ENCODE peak calls at places on chromosomes 4 and X, in nine cellular contexts. J, I, Q, G, Z, H, X, Y and D are unnamed samples. For H3K36me3, the result is how much of the 10 kb centered on the place peaks cover.

GRCh38 chrX:125202486-125203378 is 116.9 kb upstream of the TEX13C start:
- DNase-seq in Z (no peak), Y (peak), X (no peak), G (no peak), H (no peak), I (no peak), Q (no peak), J (peak), D (no peak)

GRCh38 chr4:10088135-10089010 is 28.2 kb downstream of the WDR1 start:
- DNase-seq in Z (no peak), H (no peak), X (no peak), G (no peak), Y (no peak), Q (no peak), I (no peak), J (no peak), D (no peak)

GRCh38 chr4:159881158-159881557 is 778.3 kb downstream of the RAPGEF2 start:
- DNase-seq in Q (no peak), X (no peak), H (no peak), Z (no peak), Y (peak), I (no peak), J (no peak), G (no peak), D (no peak)

GRCh38 chrX:152641996-152642395 is 4.3 kb downstream of the GABRQ start:
- DNase-seq in Q (peak), X (peak), Z (no peak), H (no peak), Y (peak), I (no peak), J (no peak), G (no peak), D (no peak)

GRCh38 chr4:5409237-5409636 is 299.1 kb downstream of the EVC2 start:
- DNase-seq in Q (no peak), I (no peak), H (no peak), J (no peak), Z (no peak), G (peak), X (no peak), Y (no peak), D (no peak)

GRCh38 chr4:52891743-52892142 is 29.6 kb downstream of the RASL11B start:
- DNase-seq in Y (no peak), Q (no peak), I (no peak), Z (no peak), G (no peak), X (no peak), H (no peak), J (no peak), D (no peak)

GRCh38 chr4:165828928-165829327 is 44.1 kb upstream of the TLL1 start:
- DNase-seq in J (no peak), X (no peak), H (no peak), Y (no peak), Z (no peak), I (no peak), Q (no peak), G (no peak), D (no peak)

GRCh38 chr4:161573836-161574235 is 590.0 kb downstream of the FSTL5 start:
- DNase-seq in Y (no peak), X (no peak), Z (no peak), J (no peak), I (no peak), G (peak), Q (no peak), H (no peak), D (no peak)

GRCh38 chr4:126775485-126776106 is 857.2 kb upstream of the INTU start:
- DNase-seq in I (no peak), Z (no peak), Q (no peak), H (no peak), X (no peak), J (no peak), G (no peak), Y (no peak), D (no peak)

GRCh38 chr4:113106076-113106475 is 56.6 kb downstream of the ANK2 start:
- DNase-seq in H (no peak), J (no peak), Y (peak), X (peak), Q (no peak), G (peak), I (no peak), Z (no peak), D (no peak)

GRCh38 chr4:103098746-103099421 is 750 bp downstream of the BDH2 start:
- DNase-seq in G (no peak), I (no peak), J (no peak), Q (no peak), Y (no peak), H (no peak), Z (no peak), X (peak), D (no peak)

GRCh38 chrX:154083134-154083517 is 14.4 kb downstream of the MECP2 start:
- DNase-seq in G (no peak), J (no peak), Y (no peak), Z (no peak), X (no peak), I (no peak), H (no peak), Q (no peak), D (no peak)

GRCh38 chr4:569958-570667 is 6.0 kb downstream of the TMEM271 start:
- DNase-seq in Y (no peak), H (no peak), G (no peak), J (no peak), I (no peak), Q (no peak), Z (no peak), X (no peak), D (no peak)

GRCh38 chrX:49077941-49078340 is 1.7 kb downstream of the WDR45 start:
- DNase-seq in Q (no peak), J (no peak), I (no peak), G (no peak), H (no peak), X (no peak), Y (no peak), Z (no peak), D (no peak)

GRCh38 chr4:188146618-188147017 is 7.4 kb downstream of the TRIML1 start:
- DNase-seq in Q (no peak), I (no peak), H (no peak), X (no peak), Y (no peak), J (no peak), Z (no peak), G (no peak), D (no peak)

GRCh38 chrX:150371877-150372276 is 8.8 kb downstream of the MAMLD1 start:
- DNase-seq in X (no peak), I (no peak), H (no peak), Q (no peak), Y (no peak), Z (no peak), J (no peak), G (no peak), D (no peak)

GRCh38 chrX:39645059-39645895 is 452.5 kb downstream of the BCOR start:
- DNase-seq in H (no peak), X (peak), G (peak), Z (peak), Y (no peak), I (no peak), Q (no peak), J (peak), D (peak)

GRCh38 chrX:152632445-152633097 is 5.1 kb upstream of the GABRQ start:
- DNase-seq in Q (peak), J (peak), X (peak), H (peak), Y (peak), Z (peak), I (peak), G (no peak), D (peak)

GRCh38 chr4:183905593-183906485 is 732 bp downstream of the STOX2 start:
- DNase-seq in Y (peak), G (peak), Z (peak), X (peak), H (peak), J (peak), I (no peak), Q (peak), D (no peak)

GRCh38 chrX:72477787-72478186 is 94.9 kb downstream of the HDAC8 start:
- DNase-seq in Q (no peak), H (no peak), I (no peak), X (peak), G (no peak), Z (no peak), Y (peak), J (no peak), D (no peak)

GRCh38 chr4:105965183-105965800 is 70.0 kb downstream of the NPNT start:
- DNase-seq in H (no peak), G (no peak), Y (no peak), X (no peak), Z (no peak), J (no peak), I (no peak), Q (no peak), D (no peak)

GRCh38 chr4:158411180-158411721 is 110.4 kb upstream of the RXFP1 start:
- DNase-seq in Y (no peak), I (no peak), Q (no peak), Z (no peak), X (no peak), J (no peak), H (no peak), G (no peak), D (no peak)

GRCh38 chrX:138150709-138151108 is 560.8 kb downstream of the FGF13 start:
- DNase-seq in Q (no peak), G (no peak), I (no peak), Z (no peak), Y (no peak), J (no peak), H (no peak), X (no peak), D (no peak)

GRCh38 chr4:153018716-153019115 is 82.6 kb downstream of the FHDC1 start:
- DNase-seq in Q (no peak), I (no peak), J (no peak), Z (no peak), H (no peak), X (no peak), Y (no peak), G (no peak), D (no peak)

GRCh38 chr4:75344915-75345314 is 169.3 kb downstream of the RCHY1 start:
- DNase-seq in Q (no peak), X (peak), H (no peak), I (no peak), Z (no peak), J (no peak), Y (no peak), G (peak), D (no peak)

GRCh38 chr4:151604238-151604637 is 156.6 kb downstream of the GATB start:
- DNase-seq in X (peak), Y (peak), G (no peak), J (no peak), I (no peak), Q (no peak), H (no peak), Z (no peak), D (no peak)

GRCh38 chr4:3423406-3423805 is 18.4 kb upstream of the HGFAC start:
- DNase-seq in Q (no peak), Y (no peak), Z (no peak), H (no peak), I (no peak), X (no peak), J (no peak), G (no peak), D (no peak)

GRCh38 chr4:1748465-1748995 is 27.2 kb downstream of the TACC3 start:
- DNase-seq in Y (peak), G (no peak), J (peak), Q (peak), I (peak), H (peak), Z (peak), X (peak), D (no peak)

GRCh38 chr4:54439831-54440243 is 210.7 kb downstream of the PDGFRA start:
- DNase-seq in I (no peak), Y (peak), X (peak), H (no peak), Z (peak), Q (peak), J (peak), G (peak), D (peak)

GRCh38 chr4:139901516-139902327 is 236.1 kb downstream of the MGST2 start:
- DNase-seq in G (no peak), X (peak), Y (peak), I (no peak), Q (no peak), J (no peak), H (no peak), Z (no peak), D (no peak)

GRCh38 chr4:98995183-98996055 is at the start of gene METAP1:
- DNase-seq in H (peak), Z (peak), X (peak), J (peak), G (peak), I (peak), Q (peak), Y (peak), D (peak)
- H3K27ac ChIP-seq in H (peak), Z (peak), X (peak), J (peak), G (peak), I (peak), Q (peak), Y (peak), D (peak)

GRCh38 chr4:122252584-122252983 is 100.5 kb downstream of the BLTP1 start:
- DNase-seq in H (no peak), G (no peak), Z (no peak), J (no peak), X (no peak), Q (no peak), Y (no peak), I (no peak), D (no peak)
- H3K36me3 ChIP-seq in H (under half), G (under half), Z (under half), J (half or more), X (under half), Q (half or more), Y (half or more), I (half or more), D (half or more)

DNA sequence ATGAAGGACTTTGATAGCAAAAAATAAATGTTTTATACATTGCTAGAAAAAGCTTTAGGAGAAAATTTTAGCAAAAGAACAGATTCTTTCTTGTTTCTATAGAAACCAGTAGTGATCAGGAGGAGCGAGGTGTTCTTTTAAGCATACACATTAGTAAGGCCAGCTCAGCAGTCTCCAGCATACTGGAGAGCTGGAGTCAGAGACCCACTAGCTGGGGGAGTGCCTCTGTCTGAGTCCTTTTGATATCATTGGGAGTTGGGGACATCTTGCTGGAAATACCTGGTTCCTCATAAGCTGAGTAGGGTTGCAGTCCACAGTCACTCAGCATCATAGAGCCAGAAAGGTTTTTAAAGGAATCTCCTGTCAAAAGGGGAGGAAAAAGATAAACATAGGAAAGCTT is 67.4 kb downstream of the AFF2 start:
- DNase-seq in H (no peak), X (no peak), Q (no peak), I (no peak), Z (no peak), G (no peak), Y (no peak), J (no peak), D (no peak)
- H3K27ac ChIP-seq in H (no peak), X (no peak), Q (no peak), I (no peak), Z (no peak), G (peak), Y (no peak), J (no peak), D (no peak)

GRCh38 chrX:19661977-19662376 is 146.7 kb upstream of the MAP3K15 start:
- DNase-seq in G (no peak), X (peak), Y (no peak), J (no peak), I (no peak), Z (no peak), Q (no peak), H (no peak), D (no peak)
- H3K36me3 ChIP-seq in G (under half), X (under half), Y (under half), J (under half), I (under half), Z (under half), Q (under half), H (under half), D (under half)

GRCh38 chr4:93730760-93731159 is 97.8 kb upstream of the ATOH1 start:
- DNase-seq in Z (no peak), Y (no peak), Q (no peak), X (no peak), G (no peak), I (no peak), H (peak), J (no peak), D (no peak)
- H3K27ac ChIP-seq in Z (no peak), Y (no peak), Q (no peak), X (no peak), G (no peak), I (no peak), H (no peak), J (no peak), D (no peak)

DNA sequence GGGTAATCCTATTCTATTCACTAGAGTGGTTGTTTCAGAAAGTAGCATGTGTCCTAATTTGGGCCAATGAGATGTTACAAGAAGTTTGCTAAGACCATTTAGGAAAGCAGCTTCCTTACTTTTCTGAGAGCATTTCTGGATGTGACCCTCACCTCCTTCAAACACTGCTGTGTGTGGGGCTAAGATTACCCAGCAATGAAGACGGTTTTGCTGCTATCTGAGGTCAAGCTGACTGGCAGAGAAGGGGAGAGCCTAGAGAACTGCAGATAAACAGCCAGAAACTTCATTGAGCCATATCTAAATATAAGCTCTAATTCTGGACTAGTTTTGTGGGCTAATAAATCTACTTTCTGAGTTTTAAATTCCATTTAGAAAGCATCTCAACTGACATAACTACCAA is 36.4 kb downstream of the ZAR1 start:
- DNase-seq in I (no peak), Y (no peak), J (no peak), G (no peak), Q (no peak), H (no peak), X (no peak), Z (no peak), D (no peak)
- H3K36me3 ChIP-seq in I (under half), Y (half or more), J (half or more), G (under half), Q (half or more), H (half or more), X (under half), Z (under half), D (half or more)